ENCODE peak calls at places on chromosomes 1 and 21, in nine cellular contexts. One of them, this sample, is unnamed.

GRCh38 chr21:34844033-34844923 is 175.5 kb downstream of the CLIC6 start:
- DNase-seq in epithelial cell of esophagus: peak; percentile 78
- DNase-seq in T-helper 2 cell: no peak
- DNase-seq in hippocampal formation: no peak
- DNase-seq in activated CD4-positive, alpha-beta T cell treated with anti-CD3 and anti-CD28 coated beads, Interleukin-2, amount 50 U/mL, for 24 hours: no peak
- DNase-seq in GM23338: no peak
- DNase-seq in germinal center: no peak
- DNase-seq in AG09319: no peak
- DNase-seq in foreskin fibroblast: peak; percentile 66
- DNase-seq in this sample: peak; percentile 84

GRCh38 chr1:203328714-203329122 is 22.2 kb downstream of the FMOD start:
- DNase-seq in epithelial cell of esophagus: no peak
- DNase-seq in T-helper 2 cell: no peak
- DNase-seq in hippocampal formation: no peak
- DNase-seq in activated CD4-positive, alpha-beta T cell treated with anti-CD3 and anti-CD28 coated beads, Interleukin-2, amount 50 U/mL, for 24 hours: no peak
- DNase-seq in GM23338: peak; percentile 64
- DNase-seq in germinal center: no peak
- DNase-seq in AG09319: no peak
- DNase-seq in foreskin fibroblast: no peak
- DNase-seq in this sample: no peak

GRCh38 chr1:11530731-11531311 is 51.9 kb downstream of the DISP3 start:
- DNase-seq in epithelial cell of esophagus: no peak
- DNase-seq in T-helper 2 cell: no peak
- DNase-seq in hippocampal formation: no peak
- DNase-seq in activated CD4-positive, alpha-beta T cell treated with anti-CD3 and anti-CD28 coated beads, Interleukin-2, amount 50 U/mL, for 24 hours: no peak
- DNase-seq in GM23338: no peak
- DNase-seq in germinal center: no peak
- DNase-seq in AG09319: no peak
- DNase-seq in foreskin fibroblast: no peak
- DNase-seq in this sample: no peak

GRCh38 chr21:33968082-33968997 is 52.7 kb upstream of the ATP5PO start:
- DNase-seq in epithelial cell of esophagus: peak; percentile 68
- DNase-seq in T-helper 2 cell: no peak
- DNase-seq in hippocampal formation: no peak
- DNase-seq in activated CD4-positive, alpha-beta T cell treated with anti-CD3 and anti-CD28 coated beads, Interleukin-2, amount 50 U/mL, for 24 hours: no peak
- DNase-seq in GM23338: peak; percentile 64
- DNase-seq in germinal center: peak; percentile 70
- DNase-seq in AG09319: no peak
- DNase-seq in foreskin fibroblast: peak; percentile 84
- DNase-seq in this sample: no peak

GRCh38 chr1:246786606-246787238 is 62.5 kb downstream of the SCCPDH start:
- DNase-seq in epithelial cell of esophagus: no peak
- DNase-seq in T-helper 2 cell: no peak
- DNase-seq in hippocampal formation: no peak
- DNase-seq in activated CD4-positive, alpha-beta T cell treated with anti-CD3 and anti-CD28 coated beads, Interleukin-2, amount 50 U/mL, for 24 hours: no peak
- DNase-seq in GM23338: no peak
- DNase-seq in germinal center: no peak
- DNase-seq in AG09319: no peak
- DNase-seq in foreskin fibroblast: no peak
- DNase-seq in this sample: no peak

GRCh38 chr21:33296156-33296555 is 28.6 kb upstream of the IFNAR1 start:
- DNase-seq in epithelial cell of esophagus: no peak
- DNase-seq in T-helper 2 cell: no peak
- DNase-seq in hippocampal formation: no peak
- DNase-seq in activated CD4-positive, alpha-beta T cell treated with anti-CD3 and anti-CD28 coated beads, Interleukin-2, amount 50 U/mL, for 24 hours: no peak
- DNase-seq in GM23338: no peak
- DNase-seq in germinal center: peak; percentile 47
- DNase-seq in AG09319: no peak
- DNase-seq in foreskin fibroblast: no peak
- DNase-seq in this sample: no peak

GRCh38 chr1:154429118-154429517 is 24.0 kb downstream of the IL6R start:
- DNase-seq in epithelial cell of esophagus: no peak
- DNase-seq in T-helper 2 cell: no peak
- DNase-seq in hippocampal formation: no peak
- DNase-seq in activated CD4-positive, alpha-beta T cell treated with anti-CD3 and anti-CD28 coated beads, Interleukin-2, amount 50 U/mL, for 24 hours: no peak
- DNase-seq in GM23338: no peak
- DNase-seq in germinal center: no peak
- DNase-seq in AG09319: no peak
- DNase-seq in foreskin fibroblast: no peak
- DNase-seq in this sample: no peak

GRCh38 chr21:45415943-45416611 is 11.1 kb downstream of the COL18A1 start:
- DNase-seq in epithelial cell of esophagus: no peak
- DNase-seq in T-helper 2 cell: no peak
- DNase-seq in hippocampal formation: no peak
- DNase-seq in activated CD4-positive, alpha-beta T cell treated with anti-CD3 and anti-CD28 coated beads, Interleukin-2, amount 50 U/mL, for 24 hours: no peak
- DNase-seq in GM23338: no peak
- DNase-seq in germinal center: no peak
- DNase-seq in AG09319: no peak
- DNase-seq in foreskin fibroblast: no peak
- DNase-seq in this sample: no peak

GRCh38 chr1:100834779-100835645 is 59.6 kb downstream of the EXTL2 start:
- DNase-seq in epithelial cell of esophagus: no peak
- DNase-seq in T-helper 2 cell: no peak
- DNase-seq in hippocampal formation: no peak
- DNase-seq in activated CD4-positive, alpha-beta T cell treated with anti-CD3 and anti-CD28 coated beads, Interleukin-2, amount 50 U/mL, for 24 hours: no peak
- DNase-seq in GM23338: peak; percentile 74
- DNase-seq in germinal center: peak; percentile 9
- DNase-seq in AG09319: no peak
- DNase-seq in foreskin fibroblast: peak; percentile 46
- DNase-seq in this sample: no peak

GRCh38 chr1:185238447-185238846 is 78.6 kb downstream of the IVNS1ABP start:
- DNase-seq in epithelial cell of esophagus: peak; percentile 24
- DNase-seq in T-helper 2 cell: no peak
- DNase-seq in hippocampal formation: no peak
- DNase-seq in activated CD4-positive, alpha-beta T cell treated with anti-CD3 and anti-CD28 coated beads, Interleukin-2, amount 50 U/mL, for 24 hours: no peak
- DNase-seq in GM23338: peak; percentile 29
- DNase-seq in germinal center: no peak
- DNase-seq in AG09319: no peak
- DNase-seq in foreskin fibroblast: peak; percentile 47
- DNase-seq in this sample: no peak

GRCh38 chr1:199981584-199981983 is 45.9 kb upstream of the NR5A2 start:
- DNase-seq in epithelial cell of esophagus: no peak
- DNase-seq in T-helper 2 cell: no peak
- DNase-seq in hippocampal formation: no peak
- DNase-seq in activated CD4-positive, alpha-beta T cell treated with anti-CD3 and anti-CD28 coated beads, Interleukin-2, amount 50 U/mL, for 24 hours: no peak
- DNase-seq in GM23338: no peak
- DNase-seq in germinal center: no peak
- DNase-seq in AG09319: no peak
- DNase-seq in foreskin fibroblast: no peak
- DNase-seq in this sample: no peak

GRCh38 chr21:36976882-36977651 is 10.6 kb upstream of the HLCS start:
- DNase-seq in epithelial cell of esophagus: peak; percentile 66
- DNase-seq in T-helper 2 cell: no peak
- DNase-seq in hippocampal formation: no peak
- DNase-seq in activated CD4-positive, alpha-beta T cell treated with anti-CD3 and anti-CD28 coated beads, Interleukin-2, amount 50 U/mL, for 24 hours: no peak
- DNase-seq in GM23338: peak; percentile 93
- DNase-seq in germinal center: peak; percentile 25
- DNase-seq in AG09319: peak; percentile 46
- DNase-seq in foreskin fibroblast: peak; percentile 83
- DNase-seq in this sample: peak; percentile 43

GRCh38 chr1:233523047-233523446 is 90.9 kb upstream of the KCNK1 start:
- DNase-seq in epithelial cell of esophagus: no peak
- DNase-seq in T-helper 2 cell: no peak
- DNase-seq in hippocampal formation: no peak
- DNase-seq in activated CD4-positive, alpha-beta T cell treated with anti-CD3 and anti-CD28 coated beads, Interleukin-2, amount 50 U/mL, for 24 hours: no peak
- DNase-seq in GM23338: peak; percentile 77
- DNase-seq in germinal center: no peak
- DNase-seq in AG09319: no peak
- DNase-seq in foreskin fibroblast: no peak
- DNase-seq in this sample: no peak

GRCh38 chr1:59427784-59428183 is 130.9 kb downstream of the FGGY start:
- DNase-seq in epithelial cell of esophagus: no peak
- DNase-seq in T-helper 2 cell: no peak
- DNase-seq in hippocampal formation: no peak
- DNase-seq in activated CD4-positive, alpha-beta T cell treated with anti-CD3 and anti-CD28 coated beads, Interleukin-2, amount 50 U/mL, for 24 hours: no peak
- DNase-seq in GM23338: no peak
- DNase-seq in germinal center: no peak
- DNase-seq in AG09319: no peak
- DNase-seq in foreskin fibroblast: no peak
- DNase-seq in this sample: no peak

GRCh38 chr1:203127672-203128611 is at the start of gene ADORA1:
- DNase-seq in epithelial cell of esophagus: peak; percentile 65
- DNase-seq in T-helper 2 cell: no peak
- DNase-seq in hippocampal formation: peak; percentile 82
- DNase-seq in activated CD4-positive, alpha-beta T cell treated with anti-CD3 and anti-CD28 coated beads, Interleukin-2, amount 50 U/mL, for 24 hours: no peak
- DNase-seq in GM23338: peak; percentile 94
- DNase-seq in germinal center: no peak
- DNase-seq in AG09319: no peak
- DNase-seq in foreskin fibroblast: peak; percentile 63
- DNase-seq in this sample: peak; percentile 71

GRCh38 chr1:223670458-223671159 is 5.1 kb upstream of the CAPN8 start:
- DNase-seq in epithelial cell of esophagus: peak; percentile 63
- DNase-seq in T-helper 2 cell: no peak
- DNase-seq in hippocampal formation: peak; percentile 5
- DNase-seq in activated CD4-positive, alpha-beta T cell treated with anti-CD3 and anti-CD28 coated beads, Interleukin-2, amount 50 U/mL, for 24 hours: no peak
- DNase-seq in GM23338: peak; percentile 87
- DNase-seq in germinal center: no peak
- DNase-seq in AG09319: no peak
- DNase-seq in foreskin fibroblast: peak; percentile 78
- DNase-seq in this sample: peak; percentile 60

GRCh38 chr1:103267893-103268292 is 159.6 kb upstream of the COL11A1 start:
- DNase-seq in epithelial cell of esophagus: no peak
- DNase-seq in T-helper 2 cell: no peak
- DNase-seq in hippocampal formation: no peak
- DNase-seq in activated CD4-positive, alpha-beta T cell treated with anti-CD3 and anti-CD28 coated beads, Interleukin-2, amount 50 U/mL, for 24 hours: no peak
- DNase-seq in GM23338: peak; percentile 66
- DNase-seq in germinal center: no peak
- DNase-seq in AG09319: no peak
- DNase-seq in foreskin fibroblast: no peak
- DNase-seq in this sample: no peak